ENCODE peak calls at places on chromosomes 12 and 14, in eight cellular contexts. Y, I, L, C, R, Q, B and V are unnamed samples.

GRCh38 chr14:39843881-39844280 is 411.6 kb upstream of the FBXO33 start:
- DNase-seq in Y (no peak), B (no peak), L (no peak), I (no peak), C (no peak), R (no peak), Q (no peak), V (no peak)

GRCh38 chr12:121786441-121786825 is 7.1 kb downstream of the RHOF start:
- DNase-seq in C (peak), B (no peak), I (peak), Y (no peak), R (peak), L (peak), Q (no peak), V (no peak)

GRCh38 chr12:2803635-2804380 is 8.7 kb upstream of the ITFG2 start:
- DNase-seq in B (no peak), I (no peak), L (no peak), Q (no peak), R (no peak), Y (no peak), C (no peak), V (no peak)

GRCh38 chr12:27907766-27908165 is 64.8 kb downstream of the PTHLH start:
- DNase-seq in Y (no peak), I (no peak), L (no peak), C (no peak), Q (no peak), R (peak), B (no peak), V (no peak)

GRCh38 chr12:37541356-37541755 is 775.2 kb upstream of the ALG10B start:
- DNase-seq in I (no peak), L (no peak), C (no peak), R (no peak), B (no peak), Y (no peak), Q (no peak), V (no peak)

GRCh38 chr14:80523518-80524117 is 312.3 kb upstream of the DIO2 start:
- DNase-seq in C (no peak), B (no peak), I (peak), L (no peak), Q (no peak), R (peak), Y (no peak), V (no peak)

GRCh38 chr14:23537351-23538048 is 14.1 kb downstream of the ZFHX2 start:
- DNase-seq in L (no peak), Y (no peak), I (no peak), C (no peak), R (no peak), Q (no peak), B (no peak), V (no peak)

GRCh38 chr14:99807413-99808132 is 14.4 kb downstream of the EML1 start:
- DNase-seq in I (peak), Q (no peak), L (no peak), R (peak), Y (no peak), B (no peak), C (no peak), V (peak)

GRCh38 chr12:6187948-6188793 is 12.0 kb upstream of the CD9 start:
- DNase-seq in C (no peak), Q (no peak), I (no peak), R (no peak), B (no peak), Y (no peak), L (no peak), V (no peak)

GRCh38 chr12:52364061-52364460 is 3.2 kb downstream of the KRT85 start:
- DNase-seq in B (no peak), Y (no peak), R (no peak), I (no peak), C (no peak), Q (no peak), L (no peak), V (no peak)

GRCh38 chr12:34223640-34224039 is 201.3 kb downstream of the ALG10 start:
- DNase-seq in Q (no peak), Y (no peak), R (no peak), B (no peak), L (no peak), C (no peak), I (no peak), V (no peak)

GRCh38 chr12:49352351-49352750 is 5.7 kb downstream of the DNAJC22 start:
- DNase-seq in B (no peak), Q (no peak), L (no peak), R (no peak), I (no peak), C (peak), Y (no peak), V (no peak)

DNA sequence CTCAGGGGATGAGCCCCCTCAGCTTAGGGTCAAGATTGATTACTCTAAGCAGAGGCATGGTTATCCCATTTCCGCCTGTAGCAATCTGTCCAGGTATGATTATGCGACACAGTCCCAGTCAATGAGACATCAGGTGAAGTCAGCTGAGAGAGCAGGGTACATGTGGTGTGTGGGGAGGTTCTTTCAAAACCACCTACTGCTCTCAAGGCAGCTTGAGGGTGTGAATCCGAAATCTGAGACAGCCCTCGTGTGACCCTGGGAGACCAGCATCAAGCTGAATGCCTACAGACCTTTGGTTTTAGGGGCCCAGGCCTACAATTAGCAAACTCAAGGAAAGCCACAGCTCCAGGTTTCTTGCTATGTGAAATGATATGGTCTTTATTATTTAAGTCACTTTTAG is 275.7 kb downstream of the ITPR2 start:
- DNase-seq in Y (no peak), Q (no peak), C (no peak), B (no peak), I (no peak), R (no peak), L (no peak), V (no peak)
- H3K4me3 ChIP-seq in Y (no peak), Q (no peak), C (no peak), B (no peak), I (no peak), R (no peak), L (no peak), V (no peak)

GRCh38 chr12:91978143-91978542 is 167.5 kb downstream of the BTG1 start:
- DNase-seq in R (peak), Q (no peak), B (no peak), I (peak), Y (peak), L (no peak), C (no peak), V (no peak)

GRCh38 chr12:91983935-91984334 is 161.7 kb downstream of the BTG1 start:
- DNase-seq in B (no peak), R (no peak), Y (no peak), I (no peak), C (no peak), Q (no peak), L (no peak), V (no peak)

GRCh38 chr12:91984571-91984970 is 161.1 kb downstream of the BTG1 start:
- DNase-seq in Q (no peak), I (peak), R (peak), C (no peak), Y (no peak), B (no peak), L (no peak), V (no peak)

GRCh38 chr12:91982946-91983345 is 162.7 kb downstream of the BTG1 start:
- DNase-seq in Y (no peak), R (peak), C (no peak), I (no peak), Q (no peak), B (no peak), L (no peak), V (no peak)

GRCh38 chr12:91980345-91980744 is 165.3 kb downstream of the BTG1 start:
- DNase-seq in Q (no peak), Y (no peak), I (no peak), B (no peak), C (no peak), L (no peak), R (no peak), V (no peak)
- H3K4me3 ChIP-seq in Q (no peak), Y (no peak), I (no peak), B (no peak), C (no peak), L (no peak), R (no peak), V (no peak)

GRCh38 chr14:89430271-89430620 is 13.2 kb upstream of the FOXN3 start:
- DNase-seq in B (no peak), L (no peak), Y (no peak), C (no peak), R (no peak), I (no peak), Q (no peak), V (no peak)
- H3K4me3 ChIP-seq in B (peak), L (no peak), Y (peak), C (peak), R (peak), I (peak), Q (no peak), V (no peak)

GRCh38 chr12:55703976-55704761 is 3.5 kb downstream of the ITGA7 start:
- DNase-seq in C (no peak), I (no peak), Y (no peak), B (peak), L (no peak), R (peak), Q (no peak), V (no peak)

GRCh38 chr12:55705802-55706402 is 1.8 kb downstream of the ITGA7 start:
- DNase-seq in R (no peak), Y (no peak), Q (no peak), C (no peak), B (no peak), L (no peak), I (no peak), V (no peak)

GRCh38 chr12:55706840-55707671 is 648 bp downstream of the ITGA7 start:
- DNase-seq in R (no peak), C (no peak), B (no peak), Y (no peak), L (no peak), Q (no peak), I (no peak), V (peak)

GRCh38 chr12:55703288-55703687 is 4.4 kb downstream of the ITGA7 start:
- DNase-seq in B (peak), I (no peak), C (no peak), Q (no peak), Y (no peak), L (no peak), R (no peak), V (no peak)

GRCh38 chr12:55704824-55705780 is 2.6 kb downstream of the ITGA7 start:
- DNase-seq in Y (no peak), C (no peak), L (no peak), B (no peak), I (no peak), Q (no peak), R (no peak), V (no peak)
- H3K4me3 ChIP-seq in Y (no peak), C (peak), L (no peak), B (peak), I (no peak), Q (no peak), R (no peak), V (no peak)